ENCODE peak calls at places on chromosomes 3 and 15, in ten cellular contexts. Z, G, B, V, L, H, U, W, R and A are unnamed samples.

GRCh38 chr3:75089831-75090230 is 475.4 kb upstream of the CNTN3 start:
- DNase-seq in L (no peak), V (no peak), W (no peak), Z (no peak), G (no peak), U (no peak), B (no peak), R (no peak), H (no peak), A (no peak)

GRCh38 chr3:182028081-182028480 is 316.4 kb downstream of the SOX2 start:
- DNase-seq in W (no peak), L (no peak), U (no peak), B (no peak), G (no peak), V (no peak), Z (no peak), R (no peak), H (no peak), A (peak; percentile 5)

GRCh38 chr15:40232625-40233070 is 6.2 kb upstream of the PAK6 start:
- DNase-seq in Z (no peak), G (no peak), U (no peak), V (no peak), L (no peak), H (no peak), W (no peak), B (no peak), R (no peak), A (no peak)

GRCh38 chr3:127525373-127525772 is 65.2 kb downstream of the TPRA1 start:
- DNase-seq in W (no peak), U (no peak), B (no peak), Z (no peak), V (no peak), H (peak; percentile 25), R (peak; percentile 96), L (no peak), G (no peak), A (peak; percentile 76)

GRCh38 chr15:28977377-28978010 is 91.7 kb downstream of the APBA2 start:
- DNase-seq in R (peak; percentile 74), B (no peak), V (no peak), H (peak; percentile 98), G (peak; percentile 73), Z (peak; percentile 47), U (peak; percentile 87), L (peak; percentile 56), W (no peak), A (peak; percentile 95)

GRCh38 chr15:31215490-31216209 is 111.0 kb upstream of the KLF13 start:
- DNase-seq in V (peak; percentile 69), U (peak; percentile 75), H (peak; percentile 57), L (peak; percentile 80), W (peak; percentile 53), R (peak; percentile 68), Z (peak; percentile 86), B (peak; percentile 88), G (peak; percentile 57), A (peak; percentile 55)

GRCh38 chr3:18782191-18782590 is 357.1 kb upstream of the SATB1 start:
- DNase-seq in B (no peak), H (no peak), W (no peak), Z (no peak), L (no peak), R (no peak), G (no peak), U (no peak), V (no peak), A (no peak)

GRCh38 chr15:92634641-92635272 is 20.8 kb downstream of the FAM174B start:
- DNase-seq in U (no peak), R (no peak), W (no peak), V (no peak), G (no peak), L (no peak), Z (peak; percentile 1), B (no peak), H (no peak), A (no peak)